ENCODE peak calls at places on chromosomes 2 and 18, in five cellular contexts. Y, W, F, G and E are unnamed samples.

GRCh38 chr18:69951182-69951581 is 3.5 kb upstream of the CD226 start:
- DNase-seq in G (no peak), F (no peak), W (peak; percentile 72), Y (peak; percentile 32), E (no peak)

GRCh38 chr2:206983156-206983875 is 44.0 kb downstream of the CPO start:
- DNase-seq in Y (peak; percentile 35), F (no peak), G (no peak), W (no peak), E (no peak)

GRCh38 chr2:240604291-240604938 is 17.9 kb downstream of the CAPN10 start:
- DNase-seq in W (peak; percentile 27), Y (peak; percentile 28), G (peak; percentile 69), F (no peak), E (peak; percentile 83)

GRCh38 chr18:75088021-75088506 is 120.9 kb downstream of the PTGR3 start:
- DNase-seq in Y (no peak), W (no peak), F (no peak), G (no peak), E (no peak)

GRCh38 chr2:220948579-220948978 is 623.5 kb downstream of the EPHA4 start:
- DNase-seq in W (no peak), G (no peak), Y (no peak), F (no peak), E (no peak)

GRCh38 chr2:176177580-176178270 is 10.7 kb upstream of the HOXD1 start:
- DNase-seq in W (no peak), F (no peak), Y (no peak), G (no peak), E (no peak)

GRCh38 chr2:121192576-121192975 is 92.4 kb downstream of the TFCP2L1 start:
- DNase-seq in F (no peak), Y (no peak), W (no peak), G (no peak), E (no peak)

GRCh38 chr18:11960743-11961380 is 20.4 kb upstream of the IMPA2 start:
- DNase-seq in Y (no peak), G (no peak), W (no peak), F (no peak), E (no peak)

GRCh38 chr2:109260886-109261700 is 132.1 kb downstream of the SH3RF3 start:
- DNase-seq in G (no peak), Y (no peak), F (no peak), W (no peak), E (peak; percentile 11)

GRCh38 chr18:34809697-34810096 is 99.6 kb downstream of the DTNA start:
- DNase-seq in G (peak; percentile 71), F (no peak), W (peak; percentile 46), Y (peak; percentile 32), E (peak; percentile 70)

GRCh38 chr2:176281267-176281666 is 12.0 kb downstream of the MTX2 start:
- DNase-seq in G (no peak), Y (peak; percentile 56), F (no peak), W (peak; percentile 14), E (no peak)

GRCh38 chr2:233424028-233424951 is 70.0 kb downstream of the DGKD start:
- DNase-seq in G (no peak), F (no peak), W (peak; percentile 32), Y (no peak), E (peak; percentile 76)

GRCh38 chr2:3443083-3443482 is 63.6 kb downstream of the TRAPPC12 start:
- DNase-seq in W (no peak), Y (no peak), G (no peak), F (no peak), E (no peak)

GRCh38 chr2:162092008-162092390 is 18.0 kb upstream of the DPP4 start:
- DNase-seq in Y (no peak), W (peak; percentile 64), F (no peak), G (no peak), E (no peak)

GRCh38 chr18:46262856-46263255 is 158.7 kb downstream of the HAUS1 start:
- DNase-seq in W (no peak), Y (no peak), F (no peak), G (no peak), E (no peak)

GRCh38 chr2:201444676-201445441 is 6.4 kb downstream of the TRAK2 start:
- DNase-seq in Y (no peak), F (no peak), G (no peak), W (peak; percentile 37), E (no peak)

GRCh38 chr2:48829036-48829435 is 73.5 kb upstream of the LHCGR start:
- DNase-seq in Y (peak; percentile 27), W (no peak), F (no peak), G (no peak), E (no peak)

GRCh38 chr2:100902833-100903405 is 83.0 kb downstream of the NPAS2 start:
- DNase-seq in W (peak; percentile 97), G (no peak), Y (peak; percentile 99), F (no peak), E (no peak)

GRCh38 chr2:111668274-111668616 is 215.7 kb downstream of the ANAPC1 start:
- DNase-seq in W (no peak), F (no peak), Y (no peak), G (no peak), E (no peak)

GRCh38 chr2:150578481-150578880 is 91.0 kb upstream of the RND3 start:
- DNase-seq in F (no peak), G (no peak), W (no peak), Y (no peak), E (no peak)

GRCh38 chr2:48209214-48209885 is 303.1 kb upstream of the FBXO11 start:
- DNase-seq in Y (no peak), G (no peak), W (peak; percentile 62), F (no peak), E (no peak)

GRCh38 chr2:217570394-217570793 is 432.4 kb downstream of the TNS1 start:
- DNase-seq in F (no peak), Y (no peak), G (no peak), W (no peak), E (no peak)

GRCh38 chr2:32856891-32857290 is 89.9 kb upstream of the LTBP1 start:
- DNase-seq in G (no peak), W (no peak), F (no peak), Y (no peak), E (no peak)

GRCh38 chr2:8086796-8087479 is 594.9 kb upstream of the ID2 start:
- DNase-seq in Y (peak; percentile 96), F (no peak), G (no peak), W (peak; percentile 95), E (no peak)

GRCh38 chr2:119735565-119735964 is 24.2 kb upstream of the PTPN4 start:
- DNase-seq in W (no peak), F (no peak), G (no peak), Y (no peak), E (no peak)

GRCh38 chr2:119734051-119734450 is 25.7 kb upstream of the PTPN4 start:
- DNase-seq in W (no peak), G (no peak), Y (no peak), F (no peak), E (no peak)

GRCh38 chr2:119732451-119733164 is 27.1 kb upstream of the PTPN4 start:
- DNase-seq in F (no peak), G (no peak), Y (no peak), W (no peak), E (no peak)

GRCh38 chr2:119739580-119740255 is 20.0 kb upstream of the PTPN4 start:
- DNase-seq in W (no peak), Y (no peak), F (no peak), G (no peak), E (no peak)

DNA sequence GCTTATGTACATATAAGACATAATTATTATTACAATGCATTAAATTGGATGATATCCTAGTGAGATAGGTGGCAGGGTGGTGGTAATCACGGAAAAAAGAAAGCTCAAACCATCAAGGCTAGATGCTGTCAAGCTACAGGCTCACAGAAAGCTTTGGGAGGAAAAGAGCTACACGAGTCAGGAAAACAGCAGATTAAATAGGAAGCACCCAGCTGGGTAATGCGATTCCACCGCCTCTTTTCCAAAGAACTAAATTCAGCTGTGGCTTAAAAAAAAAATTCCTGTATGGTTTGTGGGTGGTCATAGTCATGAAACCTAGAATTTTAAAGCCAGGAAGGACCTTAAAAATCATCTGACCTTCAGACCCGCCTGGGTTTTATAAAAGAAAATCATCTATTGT is 23.7 kb upstream of the PTPN4 start:
- DNase-seq in F (no peak), G (no peak), Y (no peak), W (no peak), E (no peak)
- H3K4me3 ChIP-seq in F (no peak overlapping the region), G (no peak overlapping the region), Y (no peak overlapping the region), W (no peak overlapping the region), E (no peak overlapping the region)

DNA sequence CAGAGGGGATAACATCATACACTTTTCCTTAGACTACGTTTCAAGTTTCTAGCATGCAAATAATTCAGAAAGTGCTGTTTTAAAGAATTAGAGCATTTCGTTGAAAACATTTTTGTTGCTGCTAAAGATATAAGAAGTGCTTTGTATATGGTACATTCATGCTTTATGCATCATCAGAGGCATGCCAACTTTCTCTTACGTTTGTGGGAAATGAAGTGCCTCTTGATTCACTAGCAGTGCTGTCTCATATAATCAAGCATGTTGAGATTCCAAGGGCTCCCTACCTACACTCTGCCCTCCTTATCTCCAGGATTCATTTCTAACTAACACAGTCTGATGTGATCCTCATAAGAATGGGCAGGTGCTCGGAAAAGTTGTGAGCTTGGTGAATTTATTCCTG is 748.6 kb upstream of the DDX18 start:
- DNase-seq in W (no peak), F (no peak), G (no peak), Y (no peak), E (no peak)
- H3K4me3 ChIP-seq in W (no peak overlapping the region), F (no peak overlapping the region), G (no peak overlapping the region), Y (no peak overlapping the region), E (no peak overlapping the region)

DNA sequence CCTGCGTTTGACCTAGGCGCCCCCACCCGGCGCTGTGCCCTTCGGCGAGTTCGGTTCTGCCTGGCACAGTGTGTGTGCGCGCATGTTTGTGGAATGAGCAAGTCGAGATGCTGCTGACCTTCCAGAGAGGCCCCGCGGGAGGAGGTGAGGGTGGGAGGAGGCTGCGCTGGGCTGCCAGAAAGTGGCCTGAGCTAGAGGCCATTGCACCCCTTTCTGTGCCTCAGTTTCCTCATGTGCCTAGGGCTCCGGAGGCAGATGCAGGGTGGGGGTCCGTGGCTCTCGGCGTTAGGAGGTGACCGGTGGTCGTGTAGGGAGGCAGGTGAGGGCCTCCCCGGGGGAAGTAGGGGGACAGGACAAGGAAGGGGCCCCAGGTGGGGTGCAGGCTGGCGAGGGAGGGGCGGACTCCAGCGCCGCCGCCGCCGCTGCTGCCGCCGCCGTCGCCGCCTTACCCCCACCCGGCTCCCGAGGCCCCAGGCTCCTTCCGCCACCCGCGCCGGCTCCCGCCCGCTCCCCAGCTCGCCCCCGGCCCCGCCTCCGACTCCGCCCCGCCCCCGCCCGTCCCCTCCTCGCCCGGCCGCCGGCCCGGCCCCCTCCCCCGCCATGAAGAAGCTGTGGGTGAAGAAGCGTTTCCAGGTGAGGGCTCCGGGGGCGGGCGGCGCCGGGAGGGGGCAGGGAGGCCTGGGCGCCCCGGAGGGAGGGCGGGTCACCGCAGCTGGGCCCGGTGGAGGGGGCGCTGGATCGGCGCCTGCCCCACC is 7.0 kb downstream of the SPEG start:
- DNase-seq in F (peak; percentile 27), G (peak; percentile 72), Y (no peak), W (peak; percentile 48), E (no peak)
- H3K4me3 ChIP-seq in F (peak overlapping the region; percentile 55), G (peak overlapping the region; percentile 72), Y (peak overlapping the region; percentile 52), W (peak overlapping the region; percentile 70), E (peak overlapping the region; percentile 77)

DNA sequence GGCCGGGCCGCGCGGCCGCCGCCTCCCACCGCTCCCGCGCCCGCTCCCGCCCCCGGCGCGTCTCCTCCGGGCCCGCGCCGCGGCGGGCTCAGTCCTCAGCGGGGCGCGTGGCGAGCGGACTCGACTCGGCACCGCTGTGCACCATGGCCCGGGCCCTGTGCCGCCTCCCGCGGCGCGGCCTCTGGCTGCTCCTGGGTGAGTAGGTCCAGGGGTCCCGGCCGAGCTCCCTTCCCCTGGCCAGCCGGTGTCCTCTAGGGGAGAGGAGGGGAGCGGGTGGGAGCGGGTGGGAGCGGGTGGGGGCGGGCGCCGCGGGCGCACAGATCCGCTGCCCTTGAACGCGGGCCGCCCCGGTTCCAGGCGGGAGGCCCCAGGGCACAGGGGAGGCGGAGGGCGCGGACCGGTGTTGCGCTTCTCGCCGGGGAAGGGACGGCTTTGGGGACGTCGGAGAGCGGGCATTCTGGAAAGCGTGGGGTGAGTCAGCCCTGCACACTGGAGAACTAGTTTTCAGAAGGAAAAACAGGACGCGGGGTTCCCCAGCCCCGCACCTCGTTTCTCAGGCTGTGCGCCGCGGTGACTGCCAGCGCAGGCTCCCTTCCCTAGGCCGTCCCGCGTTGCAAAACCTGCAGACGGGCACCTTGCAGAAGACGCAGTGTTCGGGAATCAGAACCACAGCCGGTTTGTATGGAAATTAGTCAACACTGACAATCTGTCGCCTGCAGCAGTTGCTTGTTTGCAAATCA is at the start of gene RAMP1:
- DNase-seq in Y (no peak), W (no peak), F (no peak), G (peak; percentile 50), E (no peak)
- H3K4me3 ChIP-seq in Y (peak within 1 kb of the TSS; percentile 39), W (peak within 1 kb of the TSS; percentile 39), F (no peak within 1 kb of the TSS), G (peak within 1 kb of the TSS; percentile 85), E (peak within 1 kb of the TSS; percentile 76)